ENCODE peak calls at places on chromosomes 12 and 14, in six cellular contexts. C, F, Q, A, Z and K are unnamed samples.

GRCh38 chr14:105292810-105293711 is 7.7 kb downstream of the BRF1 start:
- DNase-seq in C (no peak), F (no peak), Q (no peak), A (no peak), Z (no peak), K (no peak)

GRCh38 chr14:76051717-76052459 is 66.3 kb downstream of the IFT43 start:
- DNase-seq in C (no peak), F (no peak), Q (no peak), A (no peak), Z (no peak), K (no peak)

GRCh38 chr12:2959194-2959507 is at the start of gene TEAD4:
- DNase-seq in C (no peak), F (peak; percentile 71), Q (peak; percentile 75), A (peak; percentile 85), Z (peak; percentile 23), K (peak; percentile 83)

GRCh38 chr14:31510222-31510621 is 22.4 kb upstream of the GPR33 start:
- DNase-seq in C (peak; percentile 6), F (no peak), Q (peak; percentile 9), A (no peak), Z (peak; percentile 6), K (peak; percentile 36)

GRCh38 chr12:54357802-54358619 is 6.3 kb downstream of the GPR84 start:
- DNase-seq in C (no peak), F (no peak), Q (peak; percentile 63), A (no peak), Z (peak; percentile 82), K (peak; percentile 75)

GRCh38 chr14:69880051-69880487 is 853 bp downstream of the SMOC1 start:
- DNase-seq in C (no peak), F (no peak), Q (no peak), A (peak; percentile 26), Z (no peak), K (no peak)

GRCh38 chr12:131345521-131346436 is 365.1 kb upstream of the SFSWAP start:
- DNase-seq in C (no peak), F (no peak), Q (no peak), A (no peak), Z (no peak), K (no peak)

GRCh38 chr14:97382616-97383226 is 585.5 kb downstream of the VRK1 start:
- DNase-seq in C (no peak), F (no peak), Q (no peak), A (no peak), Z (peak; percentile 81), K (no peak)

GRCh38 chr12:120529641-120530314 is 820 bp upstream of the COQ5 start:
- DNase-seq in C (no peak), F (peak; percentile 42), Q (peak; percentile 51), A (no peak), Z (peak; percentile 47), K (no peak)

GRCh38 chr12:8675471-8676083 is 13.0 kb upstream of the MFAP5 start:
- DNase-seq in C (no peak), F (no peak), Q (no peak), A (no peak), Z (no peak), K (no peak)